ENCODE peak calls at places on chromosomes 3 and 15, in seven cellular contexts. B is heart right ventricle, R is GM13977, S is A673, U is GM12865, Y is left ventricle myocardium inferior, G is Caco-2. N is an unnamed sample.

GRCh38 chr15:95742836-95743235 is 587.7 kb upstream of the NR2F2 start:
- DNase-seq in B (no peak), R (no peak), S (peak; percentile 23), U (no peak), Y (no peak), G (no peak), N (peak; percentile 68)

GRCh38 chr3:196790636-196791035 is 51.0 kb downstream of the PAK2 start:
- DNase-seq in B (no peak), R (no peak), S (no peak), U (no peak), Y (no peak), G (peak; percentile 70), N (no peak)

GRCh38 chr3:148903022-148903442 is 37.9 kb downstream of the CPA3 start:
- DNase-seq in B (no peak), R (no peak), S (peak; percentile 25), U (no peak), Y (no peak), G (no peak), N (peak; percentile 85)

GRCh38 chr15:45091581-45091980 is 22.4 kb downstream of the DUOX2 start:
- DNase-seq in B (peak; percentile 42), R (no peak), S (no peak), U (no peak), Y (peak; percentile 43), G (no peak), N (no peak)

GRCh38 chr3:170640737-170641171 is 54.9 kb upstream of the SLC7A14 start:
- DNase-seq in B (no peak), R (no peak), S (no peak), U (no peak), Y (no peak), G (no peak), N (no peak)

GRCh38 chr3:172516318-172517214 is 6.7 kb downstream of the TNFSF10 start:
- DNase-seq in B (peak; percentile 74), R (no peak), S (no peak), U (peak; percentile 62), Y (peak; percentile 29), G (no peak), N (peak; percentile 100)

GRCh38 chr15:73982251-73982962 is 9.7 kb downstream of the STOML1 start:
- DNase-seq in B (peak; percentile 89), R (no peak), S (peak; percentile 72), U (peak; percentile 48), Y (peak; percentile 90), G (no peak), N (peak; percentile 71)

GRCh38 chr3:142235690-142236089 is 10.3 kb upstream of the GK5 start:
- DNase-seq in B (no peak), R (no peak), S (no peak), U (no peak), Y (no peak), G (no peak), N (no peak)

GRCh38 chr3:146814601-146815315 is 209.6 kb upstream of the PLSCR5 start:
- DNase-seq in B (no peak), R (no peak), S (no peak), U (no peak), Y (no peak), G (no peak), N (peak; percentile 11)

GRCh38 chr3:64316971-64317370 is 91.7 kb upstream of the PRICKLE2 start:
- DNase-seq in B (no peak), R (no peak), S (no peak), U (no peak), Y (no peak), G (peak; percentile 49), N (peak; percentile 77)

GRCh38 chr3:54188176-54188791 is 65.9 kb downstream of the CACNA2D3 start:
- DNase-seq in B (peak; percentile 40), R (peak; percentile 45), S (peak; percentile 42), U (peak; percentile 68), Y (no peak), G (peak; percentile 64), N (peak; percentile 46)

GRCh38 chr3:61200255-61200654 is 51.0 kb downstream of the FHIT start:
- DNase-seq in B (no peak), R (no peak), S (no peak), U (no peak), Y (no peak), G (no peak), N (no peak)

GRCh38 chr15:96109820-96110219 is 220.7 kb upstream of the NR2F2 start:
- DNase-seq in B (no peak), R (no peak), S (no peak), U (no peak), Y (no peak), G (no peak), N (no peak)

GRCh38 chr15:67188551-67189218 is 65.8 kb downstream of the AAGAB start:
- DNase-seq in B (peak; percentile 75), R (peak; percentile 6), S (peak; percentile 85), U (no peak), Y (no peak), G (no peak), N (no peak)

GRCh38 chr3:72897758-72898007 is 9.8 kb downstream of the GXYLT2 start:
- DNase-seq in B (no peak), R (no peak), S (no peak), U (no peak), Y (no peak), G (no peak), N (no peak)

GRCh38 chr15:58227706-58228543 is 89.7 kb downstream of the AQP9 start:
- DNase-seq in B (peak; percentile 74), R (peak; percentile 53), S (peak; percentile 86), U (peak; percentile 83), Y (peak; percentile 77), G (peak; percentile 61), N (peak; percentile 75)

GRCh38 chr15:58223432-58223831 is 85.3 kb downstream of the AQP9 start:
- DNase-seq in B (no peak), R (no peak), S (no peak), U (no peak), Y (no peak), G (no peak), N (no peak)

GRCh38 chr15:58221591-58222241 is 83.5 kb downstream of the AQP9 start:
- DNase-seq in B (no peak), R (peak; percentile 51), S (no peak), U (peak; percentile 42), Y (no peak), G (peak; percentile 47), N (no peak)

GRCh38 chr15:58224068-58224467 is 85.9 kb downstream of the AQP9 start:
- DNase-seq in B (peak; percentile 14), R (no peak), S (no peak), U (no peak), Y (peak; percentile 46), G (no peak), N (no peak)

GRCh38 chr15:58222698-58223097 is 84.5 kb downstream of the AQP9 start:
- DNase-seq in B (no peak), R (no peak), S (peak; percentile 23), U (no peak), Y (no peak), G (no peak), N (no peak)
- TF ChIP-seq CTCF in B (no peak), R (no peak), S (no peak), U (no peak), Y (no peak), G (no peak), N (no peak)

GRCh38 chr3:188041193-188041592 is 112.8 kb upstream of the LPP start:
- DNase-seq in B (no peak), R (no peak), S (no peak), U (no peak), Y (no peak), G (no peak), N (no peak)

GRCh38 chr3:188034989-188035388 is 119.0 kb upstream of the LPP start:
- DNase-seq in B (no peak), R (no peak), S (no peak), U (no peak), Y (no peak), G (no peak), N (peak; percentile 57)

GRCh38 chr3:188036375-188036985 is 117.5 kb upstream of the LPP start:
- DNase-seq in B (no peak), R (no peak), S (no peak), U (no peak), Y (no peak), G (peak; percentile 90), N (no peak)

GRCh38 chr3:188037965-188038581 is 115.9 kb upstream of the LPP start:
- DNase-seq in B (no peak), R (no peak), S (no peak), U (no peak), Y (no peak), G (no peak), N (peak; percentile 38)

DNA sequence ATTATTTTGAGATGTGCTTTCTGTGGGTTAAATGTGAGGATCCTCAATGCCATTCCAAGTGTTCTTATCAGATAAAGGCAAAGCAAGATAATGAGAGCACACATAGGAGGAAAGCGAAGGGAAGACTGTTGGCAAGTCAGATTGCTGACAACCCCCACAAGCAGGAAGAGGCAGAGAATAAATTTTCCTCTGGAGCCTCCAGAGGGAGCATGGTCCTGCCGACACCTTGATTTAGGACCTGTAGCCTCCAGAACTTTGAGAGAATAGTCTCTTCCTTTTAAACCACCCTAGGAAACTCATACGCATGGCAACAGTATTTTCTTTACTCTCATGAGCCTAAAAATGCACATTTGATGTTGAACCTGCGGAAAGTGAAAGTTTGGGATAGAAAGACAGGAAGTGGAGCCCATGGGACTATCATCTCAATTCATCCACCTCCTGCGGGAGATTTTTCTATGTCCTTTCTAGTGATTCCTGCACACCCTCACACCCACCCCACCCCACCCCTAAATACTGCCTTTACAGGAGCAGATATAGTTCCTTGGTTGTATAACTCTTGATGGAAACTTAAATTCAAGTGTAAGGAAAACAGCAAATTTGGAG is 116.7 kb upstream of the LPP start:
- DNase-seq in B (peak; percentile 28), R (no peak), S (peak; percentile 67), U (no peak), Y (no peak), G (peak; percentile 88), N (peak; percentile 47)
- TF ChIP-seq CTCF in B (peak; percentile 63), R (no peak), S (peak; percentile 54), U (no peak), Y (peak; percentile 67), G (peak; percentile 51), N (peak; percentile 49)

DNA sequence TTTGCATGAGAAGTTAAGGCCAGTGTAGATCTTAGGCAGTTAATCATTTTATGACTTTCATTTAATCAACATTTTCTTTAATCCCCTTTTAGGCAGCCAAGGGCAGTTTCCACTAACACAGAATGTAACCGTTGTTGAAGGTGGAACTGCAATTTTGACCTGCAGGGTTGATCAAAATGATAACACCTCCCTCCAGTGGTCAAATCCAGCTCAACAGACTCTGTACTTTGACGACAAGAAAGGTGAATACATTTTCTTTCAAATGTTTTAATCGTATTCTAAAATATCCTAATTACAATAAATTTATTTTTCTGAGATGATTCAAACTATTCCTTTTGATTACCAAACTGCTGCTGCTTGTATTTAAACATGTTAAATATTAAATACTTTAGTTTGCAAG is 843.2 kb downstream of the CADM2 start:
- DNase-seq in B (no peak), R (no peak), S (peak; percentile 40), U (no peak), Y (no peak), G (no peak), N (peak; percentile 49)
- TF ChIP-seq CTCF in B (peak; percentile 46), R (no peak), S (peak; percentile 54), U (peak; percentile 11), Y (peak; percentile 53), G (no peak), N (peak; percentile 53)

DNA sequence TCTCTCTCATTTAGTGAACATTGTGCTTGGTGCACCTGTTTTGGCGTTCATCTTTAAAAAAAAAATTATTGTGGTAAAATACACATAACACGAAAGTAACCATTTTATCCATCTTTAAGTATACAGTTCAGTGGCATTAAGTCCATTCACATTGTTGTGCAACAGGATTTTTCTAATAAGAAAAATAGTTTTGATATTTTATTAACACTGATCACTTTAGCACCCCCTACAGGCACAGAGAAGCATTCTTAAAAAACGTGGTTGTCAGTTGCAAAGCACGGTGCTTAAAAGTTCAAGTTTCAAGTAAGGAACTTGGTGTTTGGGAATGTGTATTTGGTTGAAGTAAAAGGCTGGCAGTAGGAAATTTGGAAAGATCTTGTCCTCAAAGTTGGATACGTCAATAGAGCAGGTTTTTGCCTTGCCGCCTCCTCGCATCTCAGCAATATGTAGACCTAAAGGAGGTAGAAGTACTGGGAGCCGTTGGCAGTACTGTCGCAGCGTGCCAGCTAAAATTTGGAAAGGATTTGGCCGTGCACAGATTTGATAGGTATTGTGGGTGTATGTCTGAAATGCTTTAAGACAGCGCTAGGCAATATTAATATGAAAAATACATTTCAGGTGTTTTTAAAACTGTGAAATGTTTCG is 110.4 kb downstream of the LRRC28 start:
- DNase-seq in B (no peak), R (no peak), S (peak; percentile 30), U (peak; percentile 19), Y (no peak), G (no peak), N (peak; percentile 44)
- TF ChIP-seq CTCF in B (peak; percentile 45), R (peak; percentile 29), S (peak; percentile 78), U (peak; percentile 36), Y (peak; percentile 61), G (peak; percentile 61), N (peak; percentile 36)

N was measured in bronchial epithelial cell.